ENCODE peak calls at places on chromosomes 3 and 15, in six cellular contexts. One of them, this sample, is unnamed.

GRCh38 chr15:74235962-74236361 is at the start of gene CCDC33:
- DNase-seq in upper lobe of right lung: peak
- DNase-seq in GM23338: no peak
- DNase-seq in brain microvascular endothelial cell: no peak
- DNase-seq in cardiac muscle cell: no peak
- DNase-seq in endodermal cell: no peak
- DNase-seq in this sample: no peak

GRCh38 chr15:76310470-76311070 is 699 bp downstream of the ETFA start:
- DNase-seq in upper lobe of right lung: no peak
- DNase-seq in GM23338: no peak
- DNase-seq in brain microvascular endothelial cell: no peak
- DNase-seq in cardiac muscle cell: peak
- DNase-seq in endodermal cell: no peak
- DNase-seq in this sample: no peak

GRCh38 chr3:132448211-132448961 is 31.1 kb downstream of the DNAJC13 start:
- DNase-seq in upper lobe of right lung: no peak
- DNase-seq in GM23338: no peak
- DNase-seq in brain microvascular endothelial cell: peak
- DNase-seq in cardiac muscle cell: peak
- DNase-seq in endodermal cell: no peak
- DNase-seq in this sample: no peak

GRCh38 chr3:59364471-59364870 is 314.6 kb upstream of the CFAP20DC start:
- DNase-seq in upper lobe of right lung: no peak
- DNase-seq in GM23338: no peak
- DNase-seq in brain microvascular endothelial cell: no peak
- DNase-seq in cardiac muscle cell: peak
- DNase-seq in endodermal cell: no peak
- DNase-seq in this sample: no peak

GRCh38 chr15:61518191-61518950 is 289.3 kb upstream of the RORA start:
- DNase-seq in upper lobe of right lung: no peak
- DNase-seq in GM23338: no peak
- DNase-seq in brain microvascular endothelial cell: peak
- DNase-seq in cardiac muscle cell: no peak
- DNase-seq in endodermal cell: peak
- DNase-seq in this sample: no peak

GRCh38 chr15:49421991-49422390 is 1.1 kb upstream of the FGF7 start:
- DNase-seq in upper lobe of right lung: peak
- DNase-seq in GM23338: peak
- DNase-seq in brain microvascular endothelial cell: peak
- DNase-seq in cardiac muscle cell: peak
- DNase-seq in endodermal cell: peak
- DNase-seq in this sample: no peak

GRCh38 chr3:141266797-141267555 is 35.4 kb downstream of the PXYLP1 start:
- DNase-seq in upper lobe of right lung: no peak
- DNase-seq in GM23338: no peak
- DNase-seq in brain microvascular endothelial cell: no peak
- DNase-seq in cardiac muscle cell: no peak
- DNase-seq in endodermal cell: no peak
- DNase-seq in this sample: no peak

GRCh38 chr3:42979044-42979962 is at the start of gene GASK1A:
- DNase-seq in upper lobe of right lung: peak
- DNase-seq in GM23338: peak
- DNase-seq in brain microvascular endothelial cell: no peak
- DNase-seq in cardiac muscle cell: peak
- DNase-seq in endodermal cell: peak
- DNase-seq in this sample: no peak

GRCh38 chr3:192851821-192852352 is 65.8 kb downstream of the MB21D2 start:
- DNase-seq in upper lobe of right lung: peak
- DNase-seq in GM23338: no peak
- DNase-seq in brain microvascular endothelial cell: peak
- DNase-seq in cardiac muscle cell: peak
- DNase-seq in endodermal cell: no peak
- DNase-seq in this sample: peak

GRCh38 chr15:27538325-27538724 is 560.8 kb downstream of the OCA2 start:
- DNase-seq in upper lobe of right lung: no peak
- DNase-seq in GM23338: no peak
- DNase-seq in brain microvascular endothelial cell: no peak
- DNase-seq in cardiac muscle cell: no peak
- DNase-seq in endodermal cell: no peak
- DNase-seq in this sample: no peak

GRCh38 chr3:62558549-62559112 is 185.3 kb upstream of the FEZF2 start:
- DNase-seq in upper lobe of right lung: no peak
- DNase-seq in GM23338: peak
- DNase-seq in brain microvascular endothelial cell: peak
- DNase-seq in cardiac muscle cell: peak
- DNase-seq in endodermal cell: peak
- DNase-seq in this sample: no peak

GRCh38 chr15:23035964-23036566 is 3.3 kb downstream of the TUBGCP5 start:
- DNase-seq in upper lobe of right lung: no peak
- DNase-seq in GM23338: peak
- DNase-seq in brain microvascular endothelial cell: peak
- DNase-seq in cardiac muscle cell: peak
- DNase-seq in endodermal cell: peak
- DNase-seq in this sample: no peak

GRCh38 chr15:27665002-27665401 is 434.1 kb downstream of the OCA2 start:
- DNase-seq in upper lobe of right lung: no peak
- DNase-seq in GM23338: no peak
- DNase-seq in brain microvascular endothelial cell: no peak
- DNase-seq in cardiac muscle cell: no peak
- DNase-seq in endodermal cell: no peak
- DNase-seq in this sample: no peak

DNA sequence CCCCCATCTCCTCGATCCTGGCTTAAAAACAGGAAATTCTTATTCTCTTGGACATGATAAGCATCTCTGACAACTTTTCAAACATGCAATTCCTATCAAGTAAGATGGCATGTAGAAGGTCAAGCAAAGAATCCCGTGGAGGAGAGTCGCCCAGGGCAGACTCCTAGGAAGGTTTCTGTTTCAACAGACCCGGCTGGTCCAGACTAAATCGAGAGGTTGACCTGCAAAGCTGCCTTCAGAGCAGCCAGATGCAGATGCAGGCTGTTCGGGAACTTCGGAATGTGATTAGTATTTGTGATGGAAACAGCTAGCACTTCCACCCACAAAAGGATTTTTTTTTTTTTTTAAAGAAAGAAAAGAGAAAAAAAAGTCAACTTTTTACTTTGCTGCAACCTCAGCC is 216.8 kb downstream of the NR1D2 start:
- DNase-seq in upper lobe of right lung: no peak
- DNase-seq in GM23338: peak
- DNase-seq in brain microvascular endothelial cell: no peak
- DNase-seq in cardiac muscle cell: peak
- DNase-seq in endodermal cell: no peak
- DNase-seq in this sample: no peak
- H3K27ac ChIP-seq in upper lobe of right lung: no peak
- H3K27ac ChIP-seq in GM23338: peak
- H3K27ac ChIP-seq in brain microvascular endothelial cell: no peak
- H3K27ac ChIP-seq in cardiac muscle cell: no peak
- H3K27ac ChIP-seq in endodermal cell: no peak
- H3K27ac ChIP-seq in this sample: no peak

DNA sequence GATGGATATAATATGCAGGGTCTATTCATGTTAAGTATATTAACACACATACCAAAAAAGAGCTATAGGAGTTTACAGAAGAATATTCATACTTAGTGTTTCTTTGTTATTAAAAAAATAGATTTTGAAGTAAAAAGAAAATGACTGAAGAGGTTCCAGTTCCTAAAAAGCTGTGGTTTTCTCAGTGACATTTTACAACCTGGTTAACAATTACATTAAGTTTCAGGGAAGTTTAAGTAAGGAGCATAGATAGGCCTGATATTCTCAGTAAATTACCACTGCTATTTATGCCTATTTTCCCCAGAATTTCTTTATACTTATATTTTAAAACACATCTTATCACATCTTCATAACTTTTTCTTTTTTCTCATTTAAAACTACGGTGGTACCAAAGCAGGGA is 43.6 kb upstream of the SPTSSB start:
- DNase-seq in upper lobe of right lung: no peak
- DNase-seq in GM23338: no peak
- DNase-seq in brain microvascular endothelial cell: no peak
- DNase-seq in cardiac muscle cell: no peak
- DNase-seq in endodermal cell: no peak
- DNase-seq in this sample: no peak
- H3K27ac ChIP-seq in upper lobe of right lung: no peak
- H3K27ac ChIP-seq in GM23338: no peak
- H3K27ac ChIP-seq in brain microvascular endothelial cell: peak
- H3K27ac ChIP-seq in cardiac muscle cell: no peak
- H3K27ac ChIP-seq in endodermal cell: no peak
- H3K27ac ChIP-seq in this sample: peak

DNA sequence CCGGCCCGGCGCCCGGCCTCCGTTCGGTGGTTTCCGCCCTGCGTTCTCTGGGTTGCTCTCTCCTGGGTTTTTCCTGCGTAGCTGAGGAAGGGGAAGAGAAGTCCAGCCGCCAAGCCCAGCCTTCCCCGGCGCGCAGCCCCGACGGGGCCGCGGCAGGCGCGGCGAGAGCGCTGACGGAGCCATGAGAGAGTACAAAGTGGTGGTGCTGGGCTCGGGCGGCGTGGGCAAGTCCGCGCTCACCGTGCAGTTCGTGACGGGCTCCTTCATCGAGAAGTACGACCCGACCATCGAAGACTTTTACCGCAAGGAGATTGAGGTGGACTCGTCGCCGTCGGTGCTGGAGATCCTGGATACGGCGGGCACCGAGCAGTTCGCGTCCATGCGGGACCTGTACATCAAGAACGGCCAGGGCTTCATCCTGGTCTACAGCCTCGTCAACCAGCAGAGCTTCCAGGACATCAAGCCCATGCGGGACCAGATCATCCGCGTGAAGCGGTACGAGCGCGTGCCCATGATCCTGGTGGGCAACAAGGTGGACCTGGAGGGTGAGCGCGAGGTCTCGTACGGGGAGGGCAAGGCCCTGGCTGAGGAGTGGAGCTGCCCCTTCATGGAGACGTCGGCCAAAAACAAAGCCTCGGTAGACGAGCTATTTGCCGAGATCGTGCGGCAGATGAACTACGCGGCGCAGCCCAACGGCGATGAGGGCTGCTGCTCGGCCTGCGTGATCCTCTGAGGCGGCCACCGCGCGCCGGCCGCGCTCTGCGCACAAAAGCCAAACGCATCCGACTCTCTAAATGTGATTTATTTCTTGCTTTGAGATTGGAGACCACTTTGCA is 705 bp downstream of the RAP2B start:
- DNase-seq in upper lobe of right lung: peak
- DNase-seq in GM23338: peak
- DNase-seq in brain microvascular endothelial cell: no peak
- DNase-seq in cardiac muscle cell: peak
- DNase-seq in endodermal cell: peak
- DNase-seq in this sample: no peak
- H3K27ac ChIP-seq in upper lobe of right lung: peak
- H3K27ac ChIP-seq in GM23338: no peak
- H3K27ac ChIP-seq in brain microvascular endothelial cell: peak
- H3K27ac ChIP-seq in cardiac muscle cell: no peak
- H3K27ac ChIP-seq in endodermal cell: peak
- H3K27ac ChIP-seq in this sample: peak

DNA sequence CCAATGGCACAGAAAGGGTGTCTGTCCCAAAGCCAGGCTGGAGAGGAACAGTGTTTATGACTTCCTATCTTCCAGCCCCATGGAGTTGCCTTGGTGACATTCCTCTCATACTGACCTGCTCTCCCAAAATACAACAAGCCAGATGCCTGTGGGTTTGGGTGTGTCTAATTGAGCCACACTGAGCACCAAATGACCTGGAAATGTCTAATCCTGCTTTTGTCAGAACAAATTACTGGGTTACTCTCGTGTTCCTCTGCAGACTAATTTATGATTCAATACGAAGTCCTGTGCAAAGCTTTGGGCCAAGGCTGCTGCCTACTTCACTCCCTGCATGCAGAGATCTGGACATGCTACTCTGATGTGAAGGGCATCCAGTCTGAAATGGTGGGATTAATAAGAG is 98.1 kb upstream of the STRIT1 start:
- DNase-seq in upper lobe of right lung: no peak
- DNase-seq in GM23338: peak
- DNase-seq in brain microvascular endothelial cell: peak
- DNase-seq in cardiac muscle cell: peak
- DNase-seq in endodermal cell: no peak
- DNase-seq in this sample: no peak
- H3K27ac ChIP-seq in upper lobe of right lung: peak
- H3K27ac ChIP-seq in GM23338: no peak
- H3K27ac ChIP-seq in brain microvascular endothelial cell: no peak
- H3K27ac ChIP-seq in cardiac muscle cell: no peak
- H3K27ac ChIP-seq in endodermal cell: no peak
- H3K27ac ChIP-seq in this sample: no peak

GRCh38 chr3:37683321-37683720 is 178.4 kb upstream of the CTDSPL start:
- DNase-seq in upper lobe of right lung: no peak
- DNase-seq in GM23338: no peak
- DNase-seq in brain microvascular endothelial cell: no peak
- DNase-seq in cardiac muscle cell: no peak
- DNase-seq in endodermal cell: no peak
- DNase-seq in this sample: no peak

GRCh38 chr3:37676885-37677284 is 184.8 kb upstream of the CTDSPL start:
- DNase-seq in upper lobe of right lung: no peak
- DNase-seq in GM23338: no peak
- DNase-seq in brain microvascular endothelial cell: no peak
- DNase-seq in cardiac muscle cell: no peak
- DNase-seq in endodermal cell: no peak
- DNase-seq in this sample: no peak

GRCh38 chr3:37686225-37686624 is 175.5 kb upstream of the CTDSPL start:
- DNase-seq in upper lobe of right lung: no peak
- DNase-seq in GM23338: peak
- DNase-seq in brain microvascular endothelial cell: no peak
- DNase-seq in cardiac muscle cell: no peak
- DNase-seq in endodermal cell: peak
- DNase-seq in this sample: no peak

GRCh38 chr3:37680393-37680792 is 181.3 kb upstream of the CTDSPL start:
- DNase-seq in upper lobe of right lung: no peak
- DNase-seq in GM23338: no peak
- DNase-seq in brain microvascular endothelial cell: no peak
- DNase-seq in cardiac muscle cell: peak
- DNase-seq in endodermal cell: no peak
- DNase-seq in this sample: no peak
- H3K27ac ChIP-seq in upper lobe of right lung: no peak
- H3K27ac ChIP-seq in GM23338: no peak
- H3K27ac ChIP-seq in brain microvascular endothelial cell: no peak
- H3K27ac ChIP-seq in cardiac muscle cell: peak
- H3K27ac ChIP-seq in endodermal cell: no peak
- H3K27ac ChIP-seq in this sample: no peak

GRCh38 chr3:151976211-151977050 is 103.0 kb downstream of the SUCNR1 start:
- DNase-seq in upper lobe of right lung: no peak
- DNase-seq in GM23338: no peak
- DNase-seq in brain microvascular endothelial cell: peak
- DNase-seq in cardiac muscle cell: peak
- DNase-seq in endodermal cell: no peak
- DNase-seq in this sample: peak
- H3K27ac ChIP-seq in upper lobe of right lung: no peak
- H3K27ac ChIP-seq in GM23338: no peak
- H3K27ac ChIP-seq in brain microvascular endothelial cell: peak
- H3K27ac ChIP-seq in cardiac muscle cell: no peak
- H3K27ac ChIP-seq in endodermal cell: no peak
- H3K27ac ChIP-seq in this sample: peak